ENCODE peak calls at places on chromosomes 3 and 15, in five cellular contexts. F is suprapubic skin, Q is caudate nucleus, U is RWPE1, G is fibroblast of lung. K is an unnamed sample.

GRCh38 chr3:29644261-29644660 is 363.4 kb downstream of the RBMS3 start:
- DNase-seq in F (no peak), Q (no peak), U (no peak), G (no peak), K (no peak)

GRCh38 chr3:134380249-134380648 is 6.0 kb upstream of the AMOTL2 start:
- DNase-seq in F (no peak), Q (no peak), U (no peak), G (no peak), K (no peak)

GRCh38 chr15:101167791-101168462 is 83.9 kb downstream of the CHSY1 start:
- DNase-seq in F (peak), Q (no peak), U (peak), G (peak), K (peak)

GRCh38 chr15:33846862-33847261 is 121.4 kb upstream of the CHRM5 start:
- DNase-seq in F (no peak), Q (no peak), U (no peak), G (no peak), K (no peak)

GRCh38 chr15:63532307-63532744 is 27.9 kb downstream of the USP3 start:
- DNase-seq in F (no peak), Q (no peak), U (no peak), G (peak), K (no peak)

GRCh38 chr3:178097576-178097975 is 438.7 kb upstream of the KCNMB2 start:
- DNase-seq in F (no peak), Q (peak), U (no peak), G (peak), K (no peak)

GRCh38 chr3:165854696-165855095 is 17.5 kb upstream of the BCHE start:
- DNase-seq in F (no peak), Q (no peak), U (peak), G (peak), K (no peak)

GRCh38 chr3:151912041-151912440 is 38.6 kb downstream of the SUCNR1 start:
- DNase-seq in F (no peak), Q (no peak), U (no peak), G (no peak), K (no peak)

GRCh38 chr3:196135693-196136639 is 54.1 kb upstream of the TFRC start:
- DNase-seq in F (no peak), Q (no peak), U (peak), G (no peak), K (peak)

GRCh38 chr3:189598530-189598929 is 32.7 kb upstream of the TP63 start:
- DNase-seq in F (no peak), Q (no peak), U (no peak), G (no peak), K (no peak)

GRCh38 chr15:60573936-60574335 is 95.0 kb upstream of the ICE2 start:
- DNase-seq in F (no peak), Q (no peak), U (no peak), G (no peak), K (no peak)

GRCh38 chr3:47540281-47540680 is 26.8 kb upstream of the ELP6 start:
- DNase-seq in F (no peak), Q (no peak), U (no peak), G (no peak), K (no peak)

GRCh38 chr15:29103825-29104565 is 165.6 kb downstream of the NSMCE3 start:
- DNase-seq in F (no peak), Q (peak), U (peak), G (peak), K (no peak)

GRCh38 chr3:188267790-188268333 is 113.9 kb downstream of the LPP start:
- DNase-seq in F (no peak), Q (no peak), U (no peak), G (no peak), K (no peak)

GRCh38 chr15:40038267-40038653 is 721 bp downstream of the SRP14 start:
- DNase-seq in F (no peak), Q (no peak), U (no peak), G (peak), K (no peak)

DNA sequence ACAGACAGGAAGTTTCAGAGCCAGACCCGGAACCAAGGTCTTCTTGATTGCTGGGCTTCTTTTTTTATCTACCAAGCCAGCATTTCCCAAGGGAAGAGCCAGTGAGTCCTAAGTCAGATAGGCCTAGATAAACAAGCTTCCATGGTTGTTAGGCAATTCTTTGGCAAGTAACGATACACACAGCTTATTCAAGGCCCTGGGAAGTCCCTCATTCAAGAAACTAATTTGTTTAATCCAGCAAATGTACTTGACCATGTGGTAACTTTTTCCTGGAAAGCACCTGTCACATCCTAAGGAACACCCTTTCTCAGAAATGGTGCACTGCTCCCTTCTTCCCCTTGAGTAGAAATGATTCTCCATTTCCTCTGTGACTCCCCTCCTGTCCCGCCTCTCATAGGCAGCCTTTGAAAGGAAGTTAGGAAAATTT is 209.9 kb downstream of the ITPR1 start:
- DNase-seq in F (no peak), Q (no peak), U (no peak), G (peak), K (no peak)
- H3K27ac ChIP-seq in F (no peak), Q (no peak), U (no peak), G (no peak), K (no peak)

GRCh38 chr3:172140499-172141391 is 101.4 kb downstream of the FNDC3B start:
- DNase-seq in F (no peak), Q (no peak), U (peak), G (peak), K (peak)

GRCh38 chr3:172139528-172140276 is 100.3 kb downstream of the FNDC3B start:
- DNase-seq in F (no peak), Q (no peak), U (no peak), G (no peak), K (no peak)

GRCh38 chr3:172143739-172144497 is 104.5 kb downstream of the FNDC3B start:
- DNase-seq in F (no peak), Q (no peak), U (no peak), G (no peak), K (no peak)

GRCh38 chr3:172143060-172143451 is 103.7 kb downstream of the FNDC3B start:
- DNase-seq in F (no peak), Q (no peak), U (no peak), G (no peak), K (no peak)

GRCh38 chr3:172142074-172143059 is 103.0 kb downstream of the FNDC3B start:
- DNase-seq in F (no peak), Q (no peak), U (no peak), G (peak), K (no peak)
- H3K27ac ChIP-seq in F (no peak), Q (no peak), U (no peak), G (peak), K (peak)

GRCh38 chr3:129690406-129690805 is 83.9 kb upstream of the PLXND1 start:
- DNase-seq in F (no peak), Q (peak), U (peak), G (peak), K (peak)
- H3K27ac ChIP-seq in F (no peak), Q (no peak), U (no peak), G (no peak), K (no peak)

DNA sequence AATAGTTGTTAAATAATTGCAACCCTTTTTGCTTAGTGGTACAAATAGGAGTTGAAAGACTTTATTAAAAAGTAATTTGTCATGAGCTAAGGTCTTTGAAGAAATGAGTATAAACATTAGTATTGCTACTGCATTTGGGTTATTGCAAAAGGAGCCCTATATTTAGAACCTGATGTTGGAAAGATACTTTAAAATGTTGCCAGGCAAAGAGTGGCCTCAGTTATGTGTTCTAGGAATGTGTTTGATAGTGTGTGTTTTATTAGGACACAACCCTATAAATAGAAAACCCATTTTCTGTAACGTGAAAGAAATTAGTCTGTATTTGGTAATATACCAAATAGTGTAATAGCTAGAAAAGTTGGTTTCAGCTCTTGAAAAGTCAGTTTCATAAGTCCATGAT is 10.7 kb downstream of the VPS8 start:
- DNase-seq in F (no peak), Q (no peak), U (no peak), G (peak), K (no peak)
- H3K27ac ChIP-seq in F (no peak), Q (no peak), U (no peak), G (no peak), K (no peak)

GRCh38 chr3:25453521-25454410 is 25.7 kb downstream of the RARB start:
- DNase-seq in F (no peak), Q (no peak), U (no peak), G (peak), K (no peak)
- H3K27ac ChIP-seq in F (no peak), Q (peak), U (no peak), G (peak), K (no peak)

GRCh38 chr3:31165399-31165860 is 271.0 kb upstream of the GADL1 start:
- DNase-seq in F (no peak), Q (no peak), U (no peak), G (peak), K (no peak)
- H3K27ac ChIP-seq in F (no peak), Q (no peak), U (no peak), G (peak), K (no peak)

GRCh38 chr15:66772967-66773873 is 71.2 kb downstream of the SMAD6 start:
- DNase-seq in F (no peak), Q (no peak), U (no peak), G (peak), K (no peak)
- H3K27ac ChIP-seq in F (peak), Q (peak), U (peak), G (peak), K (no peak)

DNA sequence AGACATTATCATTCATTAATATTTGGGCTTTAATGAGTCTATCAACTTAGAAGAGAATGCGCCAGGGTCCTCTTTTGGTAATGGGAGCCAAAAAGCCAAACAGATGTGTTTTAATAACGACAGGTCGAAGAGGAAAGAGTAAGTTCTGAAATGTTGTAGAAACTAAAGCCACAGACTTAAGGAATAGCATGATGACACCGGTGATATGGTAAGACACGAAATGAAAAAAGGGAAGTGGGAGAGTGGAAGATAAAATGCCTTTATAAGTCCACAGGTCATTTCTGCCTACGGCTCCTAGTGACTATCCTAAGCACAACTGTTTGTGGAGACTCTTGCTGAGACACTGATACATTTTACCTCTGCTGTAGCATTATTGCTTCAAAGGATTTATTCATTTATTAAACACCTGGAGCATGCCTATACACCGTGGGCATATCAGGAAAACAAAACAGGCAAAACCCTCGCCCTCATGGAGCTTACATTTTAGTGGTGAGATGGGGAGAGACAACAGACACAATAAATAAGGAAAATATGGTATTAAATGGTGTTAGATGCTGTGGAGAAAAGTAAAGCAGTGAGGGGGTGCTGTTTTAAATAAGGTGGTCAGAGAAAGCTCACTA is 11.7 kb upstream of the CD47 start:
- DNase-seq in F (no peak), Q (no peak), U (no peak), G (no peak), K (no peak)
- H3K27ac ChIP-seq in F (no peak), Q (no peak), U (no peak), G (no peak), K (no peak)

K was measured in epithelial cell of prostate.